ENCODE peak calls at places on chromosomes 6 and 20, in seven cellular contexts. One of them, this sample, is unnamed.
A peak's percentile ranks its signal among the peaks of the same experiment; 100 is the strongest.

GRCh38 chr6:163182696-163183095 is 231.8 kb upstream of the QKI start:
- DNase-seq in NCI-H446: no peak
- DNase-seq in anterior cingulate cortex: no peak
- DNase-seq in NAMALWA: no peak
- DNase-seq in Calu3: no peak
- DNase-seq in effector memory CD4-positive, alpha-beta T cell: no peak
- DNase-seq in HTR-8/SVneo: no peak
- DNase-seq in this sample: no peak

GRCh38 chr6:35292494-35292893 is 5.1 kb upstream of the DEF6 start:
- DNase-seq in NCI-H446: no peak
- DNase-seq in anterior cingulate cortex: no peak
- DNase-seq in NAMALWA: no peak
- DNase-seq in Calu3: no peak
- DNase-seq in effector memory CD4-positive, alpha-beta T cell: no peak
- DNase-seq in HTR-8/SVneo: no peak
- DNase-seq in this sample: no peak

GRCh38 chr20:24780648-24781047 is 168.4 kb upstream of the CST7 start:
- DNase-seq in NCI-H446: peak; percentile 40
- DNase-seq in anterior cingulate cortex: no peak
- DNase-seq in NAMALWA: no peak
- DNase-seq in Calu3: no peak
- DNase-seq in effector memory CD4-positive, alpha-beta T cell: no peak
- DNase-seq in HTR-8/SVneo: no peak
- DNase-seq in this sample: no peak

GRCh38 chr20:57429579-57430202 is 38.5 kb downstream of the RBM38 start:
- DNase-seq in NCI-H446: no peak
- DNase-seq in anterior cingulate cortex: no peak
- DNase-seq in NAMALWA: no peak
- DNase-seq in Calu3: no peak
- DNase-seq in effector memory CD4-positive, alpha-beta T cell: no peak
- DNase-seq in HTR-8/SVneo: no peak
- DNase-seq in this sample: peak; percentile 44

GRCh38 chr20:14866841-14867514 is 529.6 kb upstream of the FLRT3 start:
- DNase-seq in NCI-H446: no peak
- DNase-seq in anterior cingulate cortex: no peak
- DNase-seq in NAMALWA: no peak
- DNase-seq in Calu3: no peak
- DNase-seq in effector memory CD4-positive, alpha-beta T cell: no peak
- DNase-seq in HTR-8/SVneo: no peak
- DNase-seq in this sample: no peak

GRCh38 chr20:43459022-43459942 is 1.6 kb downstream of the SRSF6 start:
- DNase-seq in NCI-H446: no peak
- DNase-seq in anterior cingulate cortex: no peak
- DNase-seq in NAMALWA: no peak
- DNase-seq in Calu3: peak; percentile 34
- DNase-seq in effector memory CD4-positive, alpha-beta T cell: no peak
- DNase-seq in HTR-8/SVneo: no peak
- DNase-seq in this sample: peak; percentile 45

GRCh38 chr20:53847118-53847842 is 223.1 kb downstream of the BCAS1 start:
- DNase-seq in NCI-H446: no peak
- DNase-seq in anterior cingulate cortex: no peak
- DNase-seq in NAMALWA: peak; percentile 79
- DNase-seq in Calu3: no peak
- DNase-seq in effector memory CD4-positive, alpha-beta T cell: no peak
- DNase-seq in HTR-8/SVneo: no peak
- DNase-seq in this sample: no peak

GRCh38 chr6:169101981-169102380 is 151.7 kb downstream of the THBS2 start:
- DNase-seq in NCI-H446: no peak
- DNase-seq in anterior cingulate cortex: no peak
- DNase-seq in NAMALWA: no peak
- DNase-seq in Calu3: no peak
- DNase-seq in effector memory CD4-positive, alpha-beta T cell: no peak
- DNase-seq in HTR-8/SVneo: no peak
- DNase-seq in this sample: no peak